ENCODE peak calls at places on chromosomes 2 and 18, in seven cellular contexts. V is transverse colon, U is fibroblast of mammary gland, J is NB4, D is left ventricle myocardium inferior, S is HFF-Myc, R is astrocyte. G is an unnamed sample.

GRCh38 chr18:46677609-46678470 is 20.8 kb upstream of the LOXHD1 start:
- DNase-seq in V (no peak), U (peak), J (no peak), D (no peak), S (peak), R (no peak), G (no peak)

GRCh38 chr2:5777089-5777488 is 84.9 kb downstream of the SOX11 start:
- DNase-seq in V (no peak), U (no peak), J (no peak), D (no peak), S (no peak), R (peak), G (peak)

GRCh38 chr2:219684721-219685689 is 57.6 kb downstream of the SLC4A3 start:
- DNase-seq in V (peak), U (peak), J (peak), D (peak), S (no peak), R (peak), G (peak)

GRCh38 chr18:27750014-27750413 is 426.9 kb downstream of the CDH2 start:
- DNase-seq in V (no peak), U (peak), J (peak), D (no peak), S (peak), R (peak), G (peak)

GRCh38 chr18:63319383-63320040 is at the start of gene BCL2:
- DNase-seq in V (peak), U (peak), J (peak), D (peak), S (no peak), R (peak), G (no peak)

GRCh38 chr2:120401275-120402069 is 55.5 kb downstream of the INHBB start:
- DNase-seq in V (no peak), U (no peak), J (no peak), D (no peak), S (no peak), R (no peak), G (no peak)

GRCh38 chr2:72139471-72139870 is 8.2 kb downstream of the CYP26B1 start:
- DNase-seq in V (no peak), U (no peak), J (no peak), D (no peak), S (no peak), R (no peak), G (no peak)

GRCh38 chr2:191866675-191867506 is 20.0 kb upstream of the CAVIN2 start:
- DNase-seq in V (no peak), U (peak), J (peak), D (no peak), S (peak), R (peak), G (peak)

GRCh38 chr18:25230658-25231326 is 121.2 kb downstream of the ZNF521 start:
- DNase-seq in V (peak), U (peak), J (no peak), D (peak), S (peak), R (peak), G (peak)

GRCh38 chr2:20577495-20578235 is 73.2 kb downstream of the HS1BP3 start:
- DNase-seq in V (no peak), U (peak), J (no peak), D (no peak), S (no peak), R (peak), G (no peak)

GRCh38 chr2:157783180-157783579 is 93.0 kb downstream of the ACVR1 start:
- DNase-seq in V (no peak), U (no peak), J (no peak), D (no peak), S (no peak), R (no peak), G (no peak)

GRCh38 chr2:122433123-122433754 is 677.8 kb downstream of the TSN start:
- DNase-seq in V (no peak), U (no peak), J (no peak), D (no peak), S (no peak), R (no peak), G (no peak)

GRCh38 chr2:44250376-44250775 is 24.9 kb upstream of the SLC3A1 start:
- DNase-seq in V (no peak), U (no peak), J (no peak), D (no peak), S (no peak), R (no peak), G (no peak)

GRCh38 chr2:44246436-44246835 is 28.8 kb upstream of the SLC3A1 start:
- DNase-seq in V (no peak), U (no peak), J (no peak), D (no peak), S (no peak), R (peak), G (peak)

GRCh38 chr2:44246840-44247369 is 28.4 kb upstream of the SLC3A1 start:
- DNase-seq in V (no peak), U (no peak), J (peak), D (no peak), S (no peak), R (no peak), G (no peak)

GRCh38 chr2:44245068-44245861 is 30.0 kb upstream of the SLC3A1 start:
- DNase-seq in V (no peak), U (no peak), J (no peak), D (no peak), S (no peak), R (no peak), G (no peak)

GRCh38 chr2:44247924-44248323 is 27.4 kb upstream of the SLC3A1 start:
- DNase-seq in V (no peak), U (no peak), J (peak), D (no peak), S (no peak), R (no peak), G (no peak)
- TF ChIP-seq CTCF in V (no peak), U (no peak), J (peak), D (no peak), S (no peak), R (no peak), G (peak)

GRCh38 chr18:50194623-50195532 is at the start of gene MYO5B:
- DNase-seq in V (peak), U (no peak), J (no peak), D (peak), S (no peak), R (no peak), G (no peak)
- H3K4me3 ChIP-seq in V (peak), U (no peak), J (no peak), D (peak), S (no peak), R (peak), G (peak)

DNA sequence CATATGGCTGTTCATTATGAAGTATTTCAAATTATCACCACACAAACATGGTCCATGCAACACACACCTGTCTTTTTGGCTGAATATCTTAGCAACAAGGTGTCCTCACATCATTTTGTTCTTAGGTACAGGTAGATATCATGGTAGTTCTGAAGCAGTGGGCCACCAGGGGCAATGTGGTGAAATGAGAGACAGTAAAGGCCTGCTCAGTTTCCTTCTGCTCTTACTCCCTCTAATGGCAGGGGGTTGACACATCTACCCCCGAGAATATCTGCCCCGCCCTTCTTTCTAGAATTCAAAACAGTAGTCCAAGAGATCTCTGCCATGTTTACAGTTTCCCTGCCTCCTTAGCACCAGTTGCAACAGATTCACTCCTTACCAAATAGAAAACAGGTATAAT is 147.0 kb upstream of the KLHL14 start:
- DNase-seq in V (peak), U (peak), J (peak), D (no peak), S (no peak), R (peak), G (peak)
- TF ChIP-seq CTCF in V (no peak), U (peak), J (peak), D (peak), S (peak), R (peak), G (peak)

DNA sequence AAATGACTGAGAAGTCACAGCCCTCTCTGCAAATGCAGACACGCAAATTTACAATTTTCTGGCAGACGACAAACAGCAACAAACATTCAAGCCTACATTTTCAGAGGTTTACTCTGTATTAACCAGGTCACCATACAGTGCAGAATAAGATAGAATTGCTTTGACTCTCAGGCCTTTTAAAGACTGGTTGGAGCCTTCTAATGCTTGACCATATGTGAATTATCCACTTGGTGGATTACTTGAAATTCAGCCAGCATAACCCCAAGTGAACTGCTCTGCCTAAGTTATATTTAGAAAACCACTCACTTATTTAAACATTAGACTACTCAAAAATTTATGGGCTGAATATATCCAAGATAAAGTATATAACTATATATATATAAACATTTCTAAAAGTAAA is 280.9 kb upstream of the STON1 start:
- DNase-seq in V (no peak), U (peak), J (no peak), D (no peak), S (peak), R (peak), G (no peak)
- H3K4me3 ChIP-seq in V (no peak), U (no peak), J (no peak), D (peak), S (no peak), R (peak), G (no peak)

GRCh38 chr2:106867231-106867943 is 18.6 kb downstream of the ST6GAL2 start:
- DNase-seq in V (no peak), U (no peak), J (no peak), D (no peak), S (no peak), R (no peak), G (no peak)

GRCh38 chr2:106864051-106864450 is 21.9 kb downstream of the ST6GAL2 start:
- DNase-seq in V (no peak), U (no peak), J (no peak), D (no peak), S (no peak), R (no peak), G (no peak)

GRCh38 chr2:106869512-106870276 is 16.3 kb downstream of the ST6GAL2 start:
- DNase-seq in V (no peak), U (no peak), J (no peak), D (no peak), S (no peak), R (no peak), G (no peak)

GRCh38 chr2:106866636-106867035 is 19.3 kb downstream of the ST6GAL2 start:
- DNase-seq in V (no peak), U (peak), J (no peak), D (no peak), S (no peak), R (no peak), G (no peak)

GRCh38 chr2:106868199-106868598 is 17.8 kb downstream of the ST6GAL2 start:
- DNase-seq in V (no peak), U (no peak), J (peak), D (no peak), S (no peak), R (no peak), G (no peak)
- TF ChIP-seq CTCF in V (peak), U (peak), J (peak), D (peak), S (peak), R (no peak), G (peak)

G was measured in retinal pigment epithelial cell.